ENCODE peak calls at places on chromosomes 1 and 21, in five cellular contexts. O is mesothelial cell of epicardium, T is SJSA1, C is BE2C, V is heart left ventricle. G is an unnamed sample.

GRCh38 chr1:75079535-75080290 is 54.5 kb upstream of the LHX8 start:
- DNase-seq in O (no peak), C (peak; percentile 34), T (peak; percentile 58), V (no peak), G (no peak)

GRCh38 chr1:233240367-233240766 is 55.2 kb downstream of the PCNX2 start:
- DNase-seq in O (no peak), T (no peak), C (no peak), V (no peak), G (no peak)

GRCh38 chr1:237145379-237145778 is 103.4 kb downstream of the RYR2 start:
- DNase-seq in O (no peak), C (no peak), T (no peak), V (no peak), G (no peak)

GRCh38 chr1:17540255-17541001 is 930 bp downstream of the ARHGEF10L start:
- DNase-seq in C (no peak), O (peak; percentile 65), T (no peak), V (peak; percentile 68), G (no peak)

GRCh38 chr1:40981702-40982448 is 2.4 kb downstream of the CTPS1 start:
- DNase-seq in V (no peak), T (no peak), O (no peak), C (no peak), G (no peak)

GRCh38 chr1:17826165-17826488 is 71.0 kb downstream of the ACTL8 start:
- DNase-seq in O (peak; percentile 61), V (peak; percentile 66), T (peak; percentile 25), C (peak; percentile 61), G (peak; percentile 33)

GRCh38 chr21:39196310-39196709 is 13.1 kb upstream of the PSMG1 start:
- DNase-seq in O (no peak), V (no peak), T (no peak), C (no peak), G (no peak)

GRCh38 chr21:34592120-34592561 is 22.8 kb downstream of the RCAN1 start:
- DNase-seq in T (no peak), O (no peak), V (peak; percentile 83), C (no peak), G (no peak)

GRCh38 chr1:8217011-8217711 is 100.8 kb upstream of the SLC45A1 start:
- DNase-seq in V (peak; percentile 51), T (no peak), O (no peak), C (peak; percentile 9), G (no peak)

GRCh38 chr1:172351347-172351746 is 69.1 kb upstream of the C1orf105 start:
- DNase-seq in C (no peak), V (no peak), O (no peak), T (no peak), G (no peak)

GRCh38 chr1:156053770-156054499 is at the start of gene UBQLN4:
- DNase-seq in O (peak; percentile 80), C (peak; percentile 93), V (peak; percentile 91), T (no peak), G (peak; percentile 92)

GRCh38 chr21:15617968-15618367 is 111.8 kb upstream of the USP25 start:
- DNase-seq in O (no peak), C (no peak), T (peak; percentile 82), V (no peak), G (no peak)

GRCh38 chr1:43531906-43532584 is 1.4 kb downstream of the PTPRF start:
- DNase-seq in T (no peak), C (no peak), O (peak; percentile 72), V (no peak), G (no peak)

GRCh38 chr21:42350899-42351543 is at the start of gene TFF2:
- DNase-seq in O (no peak), C (no peak), V (no peak), T (no peak), G (no peak)

GRCh38 chr1:2003564-2004131 is at the start of gene CFAP74:
- DNase-seq in T (no peak), V (no peak), O (peak; percentile 73), C (peak; percentile 76), G (no peak)

GRCh38 chr1:31063636-31064035 is 1.9 kb downstream of the PUM1 start:
- DNase-seq in C (no peak), T (peak; percentile 16), V (no peak), O (no peak), G (peak; percentile 28)

GRCh38 chr1:221788466-221788865 is 46.6 kb upstream of the DUSP10 start:
- DNase-seq in V (no peak), O (no peak), T (no peak), C (no peak), G (no peak)

GRCh38 chr1:57908471-57908870 is 484.6 kb upstream of the DAB1 start:
- DNase-seq in V (no peak), T (no peak), O (no peak), C (no peak), G (no peak)

GRCh38 chr1:239944666-239945065 is 147.0 kb upstream of the FMN2 start:
- DNase-seq in O (no peak), V (no peak), C (no peak), T (no peak), G (peak; percentile 40)

GRCh38 chr1:50977575-50978143 is 7.6 kb downstream of the CDKN2C start:
- DNase-seq in O (peak; percentile 37), C (peak; percentile 53), T (no peak), V (peak; percentile 85), G (peak; percentile 67)

GRCh38 chr1:238485062-238485905 is 594.6 kb upstream of the ZP4 start:
- DNase-seq in V (no peak), O (peak; percentile 43), C (peak; percentile 20), T (peak; percentile 49), G (peak; percentile 70)

GRCh38 chr21:42012763-42013329 is 2.7 kb upstream of the ZBTB21 start:
- DNase-seq in C (no peak), O (no peak), V (no peak), T (no peak), G (no peak)

GRCh38 chr1:229254910-229255541 is 15.9 kb upstream of the RAB4A start:
- DNase-seq in V (no peak), C (no peak), O (no peak), T (peak; percentile 24), G (peak; percentile 67)

GRCh38 chr1:41319803-41320711 is 41.2 kb upstream of the FOXO6 start:
- DNase-seq in C (no peak), V (peak; percentile 77), O (no peak), T (no peak), G (no peak)

GRCh38 chr1:26412180-26412840 is 1.7 kb downstream of the LIN28A start:
- DNase-seq in C (no peak), V (no peak), O (no peak), T (no peak), G (no peak)

GRCh38 chr21:28832013-28832714 is 160.5 kb downstream of the LTN1 start:
- DNase-seq in T (no peak), V (no peak), O (no peak), C (no peak), G (peak; percentile 33)

GRCh38 chr1:41046347-41046775 is 24.8 kb upstream of the SLFNL1 start:
- DNase-seq in O (no peak), C (no peak), T (no peak), V (no peak), G (no peak)

GRCh38 chr1:13805431-13805830 is 105.4 kb downstream of the PRDM2 start:
- DNase-seq in V (no peak), T (no peak), O (no peak), C (no peak), G (no peak)

GRCh38 chr1:109131800-109132199 is 17.9 kb downstream of the ELAPOR1 start:
- DNase-seq in C (no peak), T (no peak), O (no peak), V (no peak), G (no peak)

GRCh38 chr1:110292327-110292741 is 46.8 kb upstream of the RBM15 start:
- DNase-seq in O (no peak), T (no peak), V (no peak), C (no peak), G (peak; percentile 44)

GRCh38 chr1:176033474-176033873 is 173.6 kb downstream of the COP1 start:
- DNase-seq in O (no peak), T (no peak), V (no peak), C (no peak), G (no peak)

GRCh38 chr1:178536844-178537371 is 24.0 kb downstream of the TEX35 start:
- DNase-seq in C (no peak), T (no peak), O (no peak), V (peak; percentile 83), G (no peak)

G was measured in NB4.